ENCODE peak calls at places on chromosomes 1 and 21, in six cellular contexts. Q is HTR-8/SVneo; V is SHP77; T is T-helper 1 cell; U is HEK293T; X is stimulated activated CD4-positive, alpha-beta T cell treated with anti-CD3 and anti-CD28 coated beads, Interleukin-4, amount 100 ng/mL, for 4 hours. J is an unnamed sample.
A peak's percentile ranks its signal among the peaks of the same experiment; 100 is the strongest.

GRCh38 chr1:89065077-89065868 is at the start of gene GBP1:
- DNase-seq in Q (peak; percentile 10), V (no peak), T (no peak), U (no peak), X (no peak), J (peak; percentile 67)

GRCh38 chr1:67832737-67833594 is at the start of gene GNG12:
- DNase-seq in Q (peak; percentile 68), V (no peak), T (no peak), U (peak; percentile 81), X (peak; percentile 20), J (peak; percentile 82)

GRCh38 chr1:46622341-46622740 is 5.7 kb upstream of the MOB3C start:
- DNase-seq in Q (peak; percentile 40), V (no peak), T (no peak), U (peak; percentile 61), X (no peak), J (peak; percentile 49)

GRCh38 chr21:27132270-27132669 is 165.4 kb upstream of the ADAMTS5 start:
- DNase-seq in Q (no peak), V (no peak), T (no peak), U (no peak), X (no peak), J (no peak)

GRCh38 chr1:111920221-111921024 is 69.0 kb downstream of the KCND3 start:
- DNase-seq in Q (no peak), V (peak; percentile 71), T (no peak), U (no peak), X (no peak), J (peak; percentile 53)

GRCh38 chr1:154416496-154417337 is 11.6 kb downstream of the IL6R start:
- DNase-seq in Q (no peak), V (no peak), T (no peak), U (no peak), X (no peak), J (no peak)

GRCh38 chr1:85134583-85135455 is 66.0 kb downstream of the SYDE2 start:
- DNase-seq in Q (peak; percentile 10), V (peak; percentile 18), T (no peak), U (no peak), X (no peak), J (no peak)

GRCh38 chr1:233364695-233365539 is 37.4 kb downstream of the MAP3K21 start:
- DNase-seq in Q (peak; percentile 18), V (no peak), T (no peak), U (no peak), X (no peak), J (peak; percentile 15)

GRCh38 chr1:156420209-156421061 is 51.4 kb downstream of the RHBG start:
- DNase-seq in Q (no peak), V (no peak), T (no peak), U (no peak), X (peak; percentile 30), J (no peak)

GRCh38 chr1:83836543-83836942 is 162.4 kb downstream of the TTLL7 start:
- DNase-seq in Q (no peak), V (no peak), T (no peak), U (no peak), X (no peak), J (no peak)

GRCh38 chr1:59394706-59395417 is 98.0 kb downstream of the FGGY start:
- DNase-seq in Q (no peak), V (no peak), T (no peak), U (no peak), X (no peak), J (no peak)

GRCh38 chr1:101283443-101283842 is 46.6 kb downstream of the S1PR1 start:
- DNase-seq in Q (no peak), V (no peak), T (no peak), U (no peak), X (no peak), J (no peak)

GRCh38 chr1:202145325-202146140 is 996 bp upstream of the ARL8A start:
- DNase-seq in Q (no peak), V (no peak), T (no peak), U (no peak), X (no peak), J (no peak)

GRCh38 chr1:222167111-222167510 is 380.8 kb downstream of the HHIPL2 start:
- DNase-seq in Q (peak; percentile 45), V (no peak), T (no peak), U (peak; percentile 45), X (no peak), J (peak; percentile 97)

GRCh38 chr1:215905493-215906095 is 338.5 kb downstream of the KCTD3 start:
- DNase-seq in Q (no peak), V (no peak), T (no peak), U (no peak), X (no peak), J (no peak)

GRCh38 chr1:7145947-7146346 is 360.7 kb downstream of the CAMTA1 start:
- DNase-seq in Q (no peak), V (no peak), T (no peak), U (no peak), X (no peak), J (no peak)

GRCh38 chr1:31705080-31705866 is 1.5 kb upstream of the COL16A1 start:
- DNase-seq in Q (no peak), V (peak; percentile 59), T (peak; percentile 21), U (peak; percentile 69), X (peak; percentile 59), J (peak; percentile 71)

GRCh38 chr1:156691216-156691615 is 14.0 kb upstream of the NES start:
- DNase-seq in Q (no peak), V (no peak), T (no peak), U (no peak), X (no peak), J (no peak)

GRCh38 chr1:35931424-35932157 is 686 bp downstream of the AGO3 start:
- DNase-seq in Q (no peak), V (peak; percentile 4), T (no peak), U (no peak), X (no peak), J (peak; percentile 6)

GRCh38 chr1:57307382-57307781 is 116.5 kb downstream of the DAB1 start:
- DNase-seq in Q (no peak), V (no peak), T (peak; percentile 54), U (peak; percentile 26), X (no peak), J (peak; percentile 75)

GRCh38 chr1:6960291-6960758 is 175.1 kb downstream of the CAMTA1 start:
- DNase-seq in Q (peak; percentile 78), V (no peak), T (no peak), U (peak; percentile 26), X (no peak), J (peak; percentile 42)

GRCh38 chr1:59657873-59658465 is 156.8 kb upstream of the HOOK1 start:
- DNase-seq in Q (no peak), V (no peak), T (no peak), U (no peak), X (no peak), J (no peak)

GRCh38 chr21:37671381-37671780 is 244.9 kb downstream of the KCNJ6 start:
- DNase-seq in Q (no peak), V (no peak), T (no peak), U (no peak), X (no peak), J (no peak)

GRCh38 chr1:172678990-172679772 is 20.3 kb downstream of the FASLG start:
- DNase-seq in Q (no peak), V (no peak), T (no peak), U (no peak), X (no peak), J (no peak)